ENCODE peak calls at places on chromosomes 6 and 20, in six cellular contexts. S, Z, U, T, J and N are unnamed samples.

GRCh38 chr6:87155920-87156600 is 695 bp downstream of the ZNF292 start:
- DNase-seq in S (no peak), Z (no peak), U (no peak), T (peak), J (peak), N (peak)

GRCh38 chr6:3757241-3757641 is 5.7 kb upstream of the PXDC1 start:
- DNase-seq in S (no peak), Z (no peak), U (no peak), T (no peak), J (no peak), N (no peak)

GRCh38 chr6:170176621-170177382 is 114.1 kb downstream of the DLL1 start:
- DNase-seq in S (no peak), Z (no peak), U (no peak), T (no peak), J (no peak), N (no peak)

GRCh38 chr20:63974402-63975200 is 4.8 kb downstream of the SAMD10 start:
- DNase-seq in S (no peak), Z (no peak), U (no peak), T (no peak), J (no peak), N (no peak)

GRCh38 chr20:18666803-18667460 is 79.1 kb downstream of the DTD1 start:
- DNase-seq in S (no peak), Z (no peak), U (no peak), T (no peak), J (no peak), N (no peak)

GRCh38 chr20:46954490-46955038 is 59.9 kb downstream of the EYA2 start:
- DNase-seq in S (no peak), Z (peak), U (no peak), T (no peak), J (no peak), N (peak)

GRCh38 chr20:45949542-45950329 is 15.3 kb downstream of the PCIF1 start:
- DNase-seq in S (no peak), Z (no peak), U (no peak), T (no peak), J (no peak), N (no peak)

GRCh38 chr6:166112580-166112979 is 55.1 kb downstream of the TBXT start:
- DNase-seq in S (no peak), Z (peak), U (no peak), T (no peak), J (no peak), N (peak)

GRCh38 chr6:64100702-64101101 is 465.1 kb downstream of the PHF3 start:
- DNase-seq in S (no peak), Z (no peak), U (no peak), T (no peak), J (no peak), N (no peak)

GRCh38 chr6:63529498-63529897 is 42.8 kb upstream of the LOC128125822 start:
- DNase-seq in S (no peak), Z (no peak), U (no peak), T (no peak), J (no peak), N (no peak)

GRCh38 chr20:17797163-17797562 is 97.4 kb downstream of the BANF2 start:
- DNase-seq in S (no peak), Z (no peak), U (no peak), T (no peak), J (no peak), N (no peak)

GRCh38 chr6:33592595-33593413 is 12.7 kb upstream of the BAK1 start:
- DNase-seq in S (peak), Z (no peak), U (no peak), T (no peak), J (peak), N (no peak)

GRCh38 chr6:118553132-118553531 is 5.0 kb downstream of the PLN start:
- DNase-seq in S (no peak), Z (no peak), U (no peak), T (no peak), J (no peak), N (no peak)

GRCh38 chr6:10794239-10794638 is 44.1 kb downstream of the MAK start:
- DNase-seq in S (no peak), Z (no peak), U (no peak), T (no peak), J (no peak), N (no peak)

GRCh38 chr20:34061695-34062094 is 50.3 kb downstream of the EIF2S2 start:
- DNase-seq in S (no peak), Z (no peak), U (no peak), T (no peak), J (no peak), N (no peak)

GRCh38 chr20:41956316-41957050 is 338.3 kb upstream of the CHD6 start:
- DNase-seq in S (no peak), Z (no peak), U (no peak), T (peak), J (no peak), N (no peak)

GRCh38 chr20:48583801-48584200 is 244.0 kb downstream of the PREX1 start:
- DNase-seq in S (no peak), Z (no peak), U (no peak), T (no peak), J (no peak), N (no peak)

GRCh38 chr6:136037885-136038460 is 186.5 kb downstream of the PDE7B start:
- DNase-seq in S (no peak), Z (peak), U (no peak), T (no peak), J (no peak), N (peak)

GRCh38 chr20:60903325-60903958 is 348.6 kb upstream of the CDH4 start:
- DNase-seq in S (no peak), Z (no peak), U (no peak), T (no peak), J (no peak), N (no peak)

GRCh38 chr6:111530777-111531176 is 47.8 kb upstream of the REV3L start:
- DNase-seq in S (no peak), Z (no peak), U (no peak), T (no peak), J (no peak), N (no peak)

GRCh38 chr6:37366910-37367309 is 13.1 kb downstream of the RNF8 start:
- DNase-seq in S (no peak), Z (no peak), U (no peak), T (no peak), J (no peak), N (no peak)

GRCh38 chr6:44699082-44699481 is 311.6 kb downstream of the CDC5L start:
- DNase-seq in S (no peak), Z (peak), U (no peak), T (no peak), J (no peak), N (no peak)

GRCh38 chr6:101650402-101651100 is 257.0 kb downstream of the GRIK2 start:
- DNase-seq in S (no peak), Z (no peak), U (no peak), T (no peak), J (no peak), N (no peak)

GRCh38 chr20:10672579-10673127 is 1.1 kb downstream of the JAG1 start:
- DNase-seq in S (peak), Z (no peak), U (no peak), T (peak), J (peak), N (peak)

GRCh38 chr6:167751579-167752115 is 75.1 kb upstream of the AFDN start:
- DNase-seq in S (no peak), Z (no peak), U (no peak), T (no peak), J (no peak), N (no peak)

GRCh38 chr6:135117413-135117968 is 62.9 kb upstream of the HBS1L start:
- DNase-seq in S (no peak), Z (no peak), U (no peak), T (no peak), J (no peak), N (no peak)

GRCh38 chr6:37110455-37111155 is 59.3 kb upstream of the PIM1 start:
- DNase-seq in S (no peak), Z (no peak), U (no peak), T (no peak), J (no peak), N (no peak)

GRCh38 chr6:6683964-6684363 is 95.4 kb downstream of the LY86 start:
- DNase-seq in S (no peak), Z (no peak), U (no peak), T (no peak), J (no peak), N (no peak)

GRCh38 chr20:44961024-44961866 is 1.0 kb upstream of the TOMM34 start:
- DNase-seq in S (no peak), Z (no peak), U (no peak), T (no peak), J (no peak), N (no peak)

GRCh38 chr6:33641144-33641543 is 20.0 kb downstream of the ITPR3 start:
- DNase-seq in S (no peak), Z (no peak), U (no peak), T (no peak), J (no peak), N (no peak)

GRCh38 chr6:19159087-19159486 is 678.1 kb upstream of the ID4 start:
- DNase-seq in S (no peak), Z (peak), U (no peak), T (no peak), J (no peak), N (no peak)